ENCODE peak calls at places on chromosomes 2 and 18, in seven cellular contexts. C is sciatic nerve, S is germinal center, F is T-cell, O is HCT116, E is T follicular helper cell, Z is Panc1. X is an unnamed sample.

GRCh38 chr18:75127143-75128021 is 81.6 kb downstream of the PTGR3 start:
- DNase-seq in F (no peak), S (no peak), Z (no peak), C (no peak), E (no peak), O (no peak), X (no peak)

GRCh38 chr18:70260683-70261082 is 28.2 kb upstream of the SOCS6 start:
- DNase-seq in F (no peak), E (no peak), S (no peak), C (no peak), Z (no peak), O (no peak), X (no peak)

GRCh38 chr2:43088148-43089073 is 138.0 kb downstream of the ZFP36L2 start:
- DNase-seq in C (no peak), S (no peak), E (no peak), O (no peak), F (no peak), Z (no peak), X (no peak)

GRCh38 chr2:54757496-54757895 is 34.0 kb downstream of the EML6 start:
- DNase-seq in O (no peak), C (no peak), Z (no peak), E (no peak), S (peak), F (no peak), X (no peak)

GRCh38 chr2:120596191-120596781 is 139.4 kb upstream of the GLI2 start:
- DNase-seq in Z (no peak), S (no peak), O (no peak), F (no peak), E (no peak), C (no peak), X (no peak)

GRCh38 chr2:231429152-231429551 is 33.6 kb downstream of the B3GNT7 start:
- DNase-seq in O (no peak), F (no peak), Z (no peak), E (no peak), C (no peak), S (no peak), X (no peak)

GRCh38 chr2:100960688-100961087 is 41.4 kb upstream of the RPL31 start:
- DNase-seq in F (no peak), S (no peak), C (no peak), E (no peak), O (no peak), Z (no peak), X (no peak)

GRCh38 chr2:210912779-210913178 is 356.4 kb downstream of the CPS1 start:
- DNase-seq in O (no peak), S (no peak), E (no peak), F (no peak), Z (no peak), C (no peak), X (no peak)

GRCh38 chr2:72925328-72925943 is 8.1 kb downstream of the EMX1 start:
- DNase-seq in Z (no peak), S (no peak), F (no peak), C (no peak), O (no peak), E (no peak), X (no peak)

GRCh38 chr2:178871536-178871935 is 64.3 kb upstream of the TTN start:
- DNase-seq in E (no peak), O (no peak), Z (no peak), F (no peak), C (no peak), S (no peak), X (no peak)

X was measured in cortex of kidney.